ENCODE peak calls at places on chromosomes 16 and 17, in six cellular contexts. One of them, this sample, is unnamed.

GRCh38 chr16:10878644-10879498 is 1.9 kb downstream of the CIITA start:
- DNase-seq in IMR-90: peak; percentile 19
- DNase-seq in H9: peak; percentile 37
- DNase-seq in mesendoderm: no peak
- DNase-seq in H1: no peak
- DNase-seq in neuronal stem cell: no peak
- DNase-seq in this sample: peak; percentile 25

GRCh38 chr17:33055746-33056145 is 64.1 kb downstream of the SPACA3 start:
- DNase-seq in IMR-90: no peak
- DNase-seq in H9: no peak
- DNase-seq in mesendoderm: no peak
- DNase-seq in H1: no peak
- DNase-seq in neuronal stem cell: no peak
- DNase-seq in this sample: no peak

GRCh38 chr16:85707528-85708095 is 18.9 kb upstream of the GINS2 start:
- DNase-seq in IMR-90: no peak
- DNase-seq in H9: no peak
- DNase-seq in mesendoderm: no peak
- DNase-seq in H1: no peak
- DNase-seq in neuronal stem cell: no peak
- DNase-seq in this sample: no peak

GRCh38 chr17:18314059-18314730 is 599 bp downstream of the TOP3A start:
- DNase-seq in IMR-90: peak; percentile 5
- DNase-seq in H9: no peak
- DNase-seq in mesendoderm: no peak
- DNase-seq in H1: no peak
- DNase-seq in neuronal stem cell: peak; percentile 23
- DNase-seq in this sample: peak; percentile 46

GRCh38 chr17:66301864-66302741 is at the start of gene PRKCA:
- DNase-seq in IMR-90: peak; percentile 69
- DNase-seq in H9: peak; percentile 79
- DNase-seq in mesendoderm: peak; percentile 65
- DNase-seq in H1: no peak
- DNase-seq in neuronal stem cell: peak; percentile 76
- DNase-seq in this sample: peak; percentile 71

GRCh38 chr17:76048711-76049110 is 21.6 kb upstream of the EVPL start:
- DNase-seq in IMR-90: peak; percentile 16
- DNase-seq in H9: no peak
- DNase-seq in mesendoderm: peak; percentile 82
- DNase-seq in H1: no peak
- DNase-seq in neuronal stem cell: no peak
- DNase-seq in this sample: peak; percentile 32

GRCh38 chr16:51067352-51067751 is 83.7 kb downstream of the SALL1 start:
- DNase-seq in IMR-90: no peak
- DNase-seq in H9: no peak
- DNase-seq in mesendoderm: no peak
- DNase-seq in H1: no peak
- DNase-seq in neuronal stem cell: no peak
- DNase-seq in this sample: no peak

GRCh38 chr17:78179372-78179771 is 7.5 kb downstream of the TK1 start:
- DNase-seq in IMR-90: peak; percentile 74
- DNase-seq in H9: no peak
- DNase-seq in mesendoderm: no peak
- DNase-seq in H1: no peak
- DNase-seq in neuronal stem cell: no peak
- DNase-seq in this sample: peak; percentile 86

GRCh38 chr16:78775161-78775561 is 675.7 kb downstream of the WWOX start:
- DNase-seq in IMR-90: no peak
- DNase-seq in H9: no peak
- DNase-seq in mesendoderm: no peak
- DNase-seq in H1: no peak
- DNase-seq in neuronal stem cell: no peak
- DNase-seq in this sample: no peak

GRCh38 chr17:50382931-50383330 is 9.9 kb downstream of the EME1 start:
- DNase-seq in IMR-90: no peak
- DNase-seq in H9: no peak
- DNase-seq in mesendoderm: no peak
- DNase-seq in H1: no peak
- DNase-seq in neuronal stem cell: no peak
- DNase-seq in this sample: no peak

GRCh38 chr16:11312718-11313492 is 31.8 kb upstream of the PRM1 start:
- DNase-seq in IMR-90: peak; percentile 78
- DNase-seq in H9: peak; percentile 74
- DNase-seq in mesendoderm: peak; percentile 86
- DNase-seq in H1: no peak
- DNase-seq in neuronal stem cell: no peak
- DNase-seq in this sample: peak; percentile 60

GRCh38 chr17:83057793-83058477 is 21.5 kb upstream of the METRNL start:
- DNase-seq in IMR-90: no peak
- DNase-seq in H9: no peak
- DNase-seq in mesendoderm: no peak
- DNase-seq in H1: no peak
- DNase-seq in neuronal stem cell: no peak
- DNase-seq in this sample: no peak

GRCh38 chr16:81834868-81835267 is 55.8 kb downstream of the PLCG2 start:
- DNase-seq in IMR-90: no peak
- DNase-seq in H9: no peak
- DNase-seq in mesendoderm: no peak
- DNase-seq in H1: no peak
- DNase-seq in neuronal stem cell: no peak
- DNase-seq in this sample: no peak
- H3K4me1 ChIP-seq in IMR-90: no peaks in the 10 kb centered on the region
- H3K4me1 ChIP-seq in H9: peaks cover 3% of the 10 kb centered on the region
- H3K4me1 ChIP-seq in mesendoderm: peaks cover 3% of the 10 kb centered on the region
- H3K4me1 ChIP-seq in H1: no peaks in the 10 kb centered on the region
- H3K4me1 ChIP-seq in neuronal stem cell: no peaks in the 10 kb centered on the region
- H3K4me1 ChIP-seq in this sample: peaks cover 13% of the 10 kb centered on the region

GRCh38 chr17:28760561-28760960 is 16.8 kb downstream of the TRAF4 start:
- DNase-seq in IMR-90: no peak
- DNase-seq in H9: peak; percentile 41
- DNase-seq in mesendoderm: no peak
- DNase-seq in H1: no peak
- DNase-seq in neuronal stem cell: no peak
- DNase-seq in this sample: no peak
- H2BK15ac ChIP-seq in IMR-90: no peak overlapping the region
- H2BK15ac ChIP-seq in H9: no peak overlapping the region
- H2BK15ac ChIP-seq in mesendoderm: no peak overlapping the region
- H2BK15ac ChIP-seq in H1: no peak overlapping the region
- H2BK15ac ChIP-seq in neuronal stem cell: no peak overlapping the region
- H2BK15ac ChIP-seq in this sample: no peak overlapping the region

GRCh38 chr17:57930239-57930638 is 25.0 kb downstream of the CUEDC1 start:
- DNase-seq in IMR-90: no peak
- DNase-seq in H9: no peak
- DNase-seq in mesendoderm: no peak
- DNase-seq in H1: no peak
- DNase-seq in neuronal stem cell: no peak
- DNase-seq in this sample: no peak

GRCh38 chr17:57929392-57929791 is 25.8 kb downstream of the CUEDC1 start:
- DNase-seq in IMR-90: no peak
- DNase-seq in H9: no peak
- DNase-seq in mesendoderm: no peak
- DNase-seq in H1: no peak
- DNase-seq in neuronal stem cell: no peak
- DNase-seq in this sample: no peak

GRCh38 chr17:57927048-57927723 is 28.0 kb downstream of the CUEDC1 start:
- DNase-seq in IMR-90: peak; percentile 82
- DNase-seq in H9: no peak
- DNase-seq in mesendoderm: peak; percentile 84
- DNase-seq in H1: no peak
- DNase-seq in neuronal stem cell: peak; percentile 69
- DNase-seq in this sample: no peak

GRCh38 chr17:57926723-57927047 is 28.5 kb downstream of the CUEDC1 start:
- DNase-seq in IMR-90: no peak
- DNase-seq in H9: no peak
- DNase-seq in mesendoderm: no peak
- DNase-seq in H1: no peak
- DNase-seq in neuronal stem cell: peak; percentile 71
- DNase-seq in this sample: no peak

DNA sequence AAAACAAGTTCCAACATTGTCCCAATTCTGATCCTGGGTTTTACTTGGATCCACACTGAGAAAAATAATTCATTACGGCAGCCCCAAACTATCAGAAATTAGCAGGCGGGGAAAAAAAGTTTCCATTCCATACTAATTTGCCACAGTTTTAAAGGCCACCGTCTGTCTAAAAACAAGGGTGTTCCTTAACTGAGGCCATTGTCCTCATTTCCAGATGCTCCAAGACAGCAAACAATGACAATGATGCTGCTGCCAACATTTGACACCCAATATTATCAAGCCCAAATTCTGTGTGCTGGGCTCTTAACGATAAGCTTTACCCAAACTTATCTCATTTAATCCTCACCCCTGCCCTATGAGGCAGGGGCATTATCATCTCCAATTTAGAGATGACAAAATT is 26.3 kb downstream of the CUEDC1 start:
- DNase-seq in IMR-90: no peak
- DNase-seq in H9: no peak
- DNase-seq in mesendoderm: no peak
- DNase-seq in H1: no peak
- DNase-seq in neuronal stem cell: no peak
- DNase-seq in this sample: no peak
- H3K4me1 ChIP-seq in IMR-90: peaks cover 20% of the 10 kb centered on the region
- H3K4me1 ChIP-seq in H9: no peaks in the 10 kb centered on the region
- H3K4me1 ChIP-seq in mesendoderm: peaks cover 11% of the 10 kb centered on the region
- H3K4me1 ChIP-seq in H1: peaks cover 5% of the 10 kb centered on the region
- H3K4me1 ChIP-seq in neuronal stem cell: peaks cover 59% of the 10 kb centered on the region
- H3K4me1 ChIP-seq in this sample: peaks cover 41% of the 10 kb centered on the region

DNA sequence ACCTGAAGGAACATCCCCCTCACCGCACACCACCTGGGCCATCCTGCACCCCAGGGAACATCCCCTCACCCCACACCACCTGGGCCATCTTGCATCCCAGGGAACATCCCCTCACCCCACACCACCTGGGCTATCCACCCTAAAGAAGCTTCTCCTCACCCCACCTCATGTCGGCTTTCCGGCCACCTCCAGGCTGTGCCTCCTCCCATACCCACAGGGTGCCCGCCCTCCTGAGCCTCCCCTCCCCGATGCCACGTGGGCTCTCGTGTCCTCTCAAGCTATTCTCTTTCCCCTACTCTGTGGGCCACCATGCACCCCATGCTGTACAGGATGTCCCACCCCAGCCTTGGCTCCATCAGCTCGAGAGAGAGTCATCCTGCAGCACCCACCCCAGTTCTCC is 18.0 kb downstream of the MYLK3 start:
- DNase-seq in IMR-90: no peak
- DNase-seq in H9: no peak
- DNase-seq in mesendoderm: no peak
- DNase-seq in H1: no peak
- DNase-seq in neuronal stem cell: no peak
- DNase-seq in this sample: no peak
- H2BK15ac ChIP-seq in IMR-90: no peak overlapping the region
- H2BK15ac ChIP-seq in H9: no peak overlapping the region
- H2BK15ac ChIP-seq in mesendoderm: no peak overlapping the region
- H2BK15ac ChIP-seq in H1: no peak overlapping the region
- H2BK15ac ChIP-seq in neuronal stem cell: no peak overlapping the region
- H2BK15ac ChIP-seq in this sample: no peak overlapping the region

GRCh38 chr16:89324056-89325010 is 106.8 kb downstream of the ZNF778 start:
- DNase-seq in IMR-90: peak; percentile 92
- DNase-seq in H9: no peak
- DNase-seq in mesendoderm: no peak
- DNase-seq in H1: no peak
- DNase-seq in neuronal stem cell: no peak
- DNase-seq in this sample: peak; percentile 66
- H3K4me1 ChIP-seq in IMR-90: peaks cover 54% of the 10 kb centered on the region
- H3K4me1 ChIP-seq in H9: peaks cover 14% of the 10 kb centered on the region
- H3K4me1 ChIP-seq in mesendoderm: peaks cover 28% of the 10 kb centered on the region
- H3K4me1 ChIP-seq in H1: peaks cover 13% of the 10 kb centered on the region
- H3K4me1 ChIP-seq in neuronal stem cell: peaks cover 30% of the 10 kb centered on the region
- H3K4me1 ChIP-seq in this sample: peaks cover 73% of the 10 kb centered on the region

DNA sequence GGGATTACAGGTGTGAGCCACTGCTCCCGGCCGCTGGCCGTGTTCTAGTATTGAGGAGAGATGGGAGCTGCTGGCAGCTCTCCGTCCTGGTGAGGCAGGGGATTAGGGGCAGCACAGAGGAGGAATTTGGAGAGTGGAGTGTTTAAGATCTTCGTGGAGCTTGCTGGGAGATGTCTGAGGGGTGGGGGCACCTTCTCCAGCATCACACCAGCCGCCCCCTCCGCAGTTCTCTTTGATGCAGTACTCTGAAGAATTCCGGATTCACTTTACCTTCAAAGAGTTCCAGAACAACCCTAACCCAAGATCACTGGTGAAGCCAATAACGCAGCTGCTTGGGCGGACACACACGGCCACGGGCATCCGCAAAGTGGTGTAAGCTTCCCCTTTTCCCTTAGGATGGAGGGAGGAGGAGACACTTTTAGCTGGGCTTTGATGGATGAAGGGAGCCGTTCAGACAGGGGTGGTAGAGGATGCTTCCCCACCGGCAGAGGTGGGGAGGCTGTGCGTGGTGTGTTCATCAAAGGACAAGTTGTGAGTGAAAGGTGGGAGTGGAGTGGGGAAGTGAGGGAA is 11.9 kb downstream of the ITGAM start:
- DNase-seq in IMR-90: no peak
- DNase-seq in H9: no peak
- DNase-seq in mesendoderm: no peak
- DNase-seq in H1: no peak
- DNase-seq in neuronal stem cell: no peak
- DNase-seq in this sample: no peak
- H2BK15ac ChIP-seq in IMR-90: no peak overlapping the region
- H2BK15ac ChIP-seq in H9: no peak overlapping the region
- H2BK15ac ChIP-seq in mesendoderm: no peak overlapping the region
- H2BK15ac ChIP-seq in H1: peak overlapping the region; percentile 72
- H2BK15ac ChIP-seq in neuronal stem cell: no peak overlapping the region
- H2BK15ac ChIP-seq in this sample: no peak overlapping the region

DNA sequence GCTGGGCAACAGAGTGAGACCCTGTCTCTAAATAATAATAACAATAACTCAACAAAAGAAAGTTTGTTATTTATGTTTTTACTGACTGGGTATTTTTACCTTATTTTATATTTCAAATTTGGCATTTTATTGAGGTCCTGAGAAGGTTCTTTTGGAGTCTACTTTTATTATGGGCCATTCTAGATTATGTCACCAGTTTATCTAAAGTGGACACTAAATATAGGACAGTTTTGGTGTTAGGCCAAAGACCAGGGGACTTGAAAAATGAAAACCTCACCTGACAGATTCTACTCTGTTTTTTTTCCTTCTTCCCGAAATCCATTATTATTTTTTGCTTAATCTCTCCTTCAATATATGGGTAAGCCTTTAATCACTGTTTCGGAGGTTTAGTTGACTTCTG is 8.1 kb downstream of the FTO start:
- DNase-seq in IMR-90: no peak
- DNase-seq in H9: no peak
- DNase-seq in mesendoderm: no peak
- DNase-seq in H1: no peak
- DNase-seq in neuronal stem cell: no peak
- DNase-seq in this sample: no peak
- H3K4me1 ChIP-seq in IMR-90: peaks cover 2% of the 10 kb centered on the region
- H3K4me1 ChIP-seq in H9: peaks cover 3% of the 10 kb centered on the region
- H3K4me1 ChIP-seq in mesendoderm: no peaks in the 10 kb centered on the region
- H3K4me1 ChIP-seq in H1: no peaks in the 10 kb centered on the region
- H3K4me1 ChIP-seq in neuronal stem cell: peaks cover 10% of the 10 kb centered on the region
- H3K4me1 ChIP-seq in this sample: no peaks in the 10 kb centered on the region

DNA sequence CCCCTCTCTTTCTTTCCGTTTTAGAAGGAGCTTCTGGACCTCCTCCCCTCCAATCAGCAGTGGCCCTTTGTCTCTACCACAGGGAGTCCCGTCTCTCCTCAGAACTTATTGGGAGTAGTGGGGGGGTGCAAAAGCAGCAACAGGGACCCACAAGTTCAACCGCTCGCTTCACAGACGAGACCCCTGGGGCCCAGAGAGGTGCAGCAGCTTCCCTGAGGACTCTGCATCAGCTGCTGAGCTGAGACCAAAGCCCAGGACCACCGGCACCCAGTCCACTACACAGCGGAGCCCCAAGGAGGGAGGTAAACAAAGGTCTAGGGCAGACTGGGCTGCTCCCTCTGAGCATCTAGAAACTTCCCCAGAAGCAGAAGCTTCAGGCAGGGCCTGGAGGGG is 123.9 kb downstream of the SDK2 start:
- DNase-seq in IMR-90: no peak
- DNase-seq in H9: no peak
- DNase-seq in mesendoderm: no peak
- DNase-seq in H1: no peak
- DNase-seq in neuronal stem cell: no peak
- DNase-seq in this sample: no peak
- H2BK15ac ChIP-seq in IMR-90: no peak overlapping the region
- H2BK15ac ChIP-seq in H9: no peak overlapping the region
- H2BK15ac ChIP-seq in mesendoderm: no peak overlapping the region
- H2BK15ac ChIP-seq in H1: no peak overlapping the region
- H2BK15ac ChIP-seq in neuronal stem cell: no peak overlapping the region
- H2BK15ac ChIP-seq in this sample: no peak overlapping the region

This sample was measured in mesenchymal stem cell.